ENCODE peak calls at places on chromosomes 7 and 10, in ten cellular contexts. T, O, F, N, X, A, Z, L, C and M are unnamed samples.

GRCh38 chr10:44386546-44387052 is 1.7 kb upstream of the CXCL12 start:
- DNase-seq in C (no peak), O (peak; percentile 70), N (no peak), Z (peak; percentile 88), L (peak; percentile 67), F (peak; percentile 68), A (peak; percentile 61), T (peak; percentile 77), X (peak; percentile 79), M (no peak)

GRCh38 chr7:92834661-92835139 is 1.7 kb downstream of the CDK6 start:
- DNase-seq in C (no peak), L (no peak), T (peak; percentile 71), Z (peak; percentile 44), O (no peak), N (no peak), X (peak; percentile 20), A (no peak), F (peak; percentile 25), M (no peak)

GRCh38 chr7:6123843-6124242 is 92.7 kb downstream of the ANKRD61 start:
- DNase-seq in Z (no peak), A (no peak), F (no peak), C (no peak), X (no peak), N (no peak), O (no peak), L (no peak), T (no peak), M (no peak)

GRCh38 chr7:96388620-96389383 is 66.9 kb upstream of the SLC25A13 start:
- DNase-seq in L (peak; percentile 73), T (no peak), A (peak; percentile 87), X (no peak), N (peak; percentile 39), O (peak; percentile 77), Z (peak; percentile 49), C (peak; percentile 20), F (no peak), M (no peak)

GRCh38 chr10:78907458-78908211 is 161.1 kb upstream of the ZMIZ1 start:
- DNase-seq in C (no peak), X (no peak), Z (no peak), N (no peak), F (no peak), A (no peak), T (peak; percentile 34), O (no peak), L (no peak), M (no peak)

GRCh38 chr10:50416181-50416824 is 165.0 kb upstream of the ASAH2 start:
- DNase-seq in C (no peak), X (no peak), A (no peak), N (no peak), T (no peak), Z (no peak), L (peak; percentile 31), F (no peak), O (peak; percentile 32), M (no peak)

GRCh38 chr7:91082854-91083495 is 181.3 kb upstream of the FZD1 start:
- DNase-seq in N (no peak), C (no peak), L (peak; percentile 49), X (no peak), O (peak; percentile 76), T (no peak), A (peak; percentile 48), Z (peak; percentile 22), F (no peak), M (no peak)

GRCh38 chr7:43302211-43302711 is 189.8 kb downstream of the HECW1 start:
- DNase-seq in Z (peak; percentile 75), X (no peak), N (no peak), A (peak; percentile 86), O (no peak), L (peak; percentile 18), C (peak; percentile 68), T (no peak), F (no peak), M (peak; percentile 78)

GRCh38 chr10:22427101-22427500 is 81.8 kb downstream of the SPAG6 start:
- DNase-seq in X (no peak), F (no peak), T (no peak), C (no peak), N (no peak), Z (peak; percentile 24), L (peak; percentile 43), O (peak; percentile 69), A (peak; percentile 81), M (peak; percentile 59)

GRCh38 chr7:55360486-55360885 is 4.7 kb upstream of the LANCL2 start:
- DNase-seq in Z (no peak), O (peak; percentile 11), L (no peak), F (no peak), A (peak; percentile 17), X (no peak), C (no peak), N (no peak), T (no peak), M (no peak)

GRCh38 chr10:6498771-6499170 is 81.3 kb downstream of the PRKCQ start:
- DNase-seq in L (no peak), T (no peak), Z (no peak), A (no peak), O (no peak), N (no peak), C (no peak), X (no peak), F (peak; percentile 7), M (no peak)

GRCh38 chr10:96267234-96267705 is 4.1 kb downstream of the BLNK start:
- DNase-seq in X (no peak), T (no peak), F (no peak), O (no peak), L (no peak), C (no peak), Z (peak; percentile 44), A (no peak), N (no peak), M (no peak)
- H3K4me3 ChIP-seq in X (no peak overlapping the region), T (no peak overlapping the region), F (no peak overlapping the region), O (no peak overlapping the region), L (no peak overlapping the region), C (no peak overlapping the region), Z (no peak overlapping the region), A (no peak overlapping the region), N (no peak overlapping the region), M (no peak overlapping the region)

GRCh38 chr10:103666751-103667150 is 173.2 kb downstream of the NEURL1 start:
- DNase-seq in C (no peak), Z (no peak), X (no peak), A (no peak), L (no peak), T (no peak), N (no peak), F (no peak), O (no peak), M (no peak)

GRCh38 chr10:103665439-103665838 is 171.9 kb downstream of the NEURL1 start:
- DNase-seq in O (no peak), F (no peak), N (no peak), T (no peak), A (peak; percentile 39), L (no peak), X (peak; percentile 65), Z (no peak), C (no peak), M (no peak)

GRCh38 chr10:103663802-103664201 is 170.3 kb downstream of the NEURL1 start:
- DNase-seq in C (no peak), L (peak; percentile 29), Z (no peak), X (peak; percentile 63), N (no peak), F (peak; percentile 54), A (no peak), T (peak; percentile 72), O (no peak), M (no peak)

GRCh38 chr10:103667390-103667789 is 173.9 kb downstream of the NEURL1 start:
- DNase-seq in A (peak; percentile 30), C (no peak), Z (no peak), O (peak; percentile 60), T (no peak), X (no peak), N (no peak), L (no peak), F (peak; percentile 22), M (no peak)

DNA sequence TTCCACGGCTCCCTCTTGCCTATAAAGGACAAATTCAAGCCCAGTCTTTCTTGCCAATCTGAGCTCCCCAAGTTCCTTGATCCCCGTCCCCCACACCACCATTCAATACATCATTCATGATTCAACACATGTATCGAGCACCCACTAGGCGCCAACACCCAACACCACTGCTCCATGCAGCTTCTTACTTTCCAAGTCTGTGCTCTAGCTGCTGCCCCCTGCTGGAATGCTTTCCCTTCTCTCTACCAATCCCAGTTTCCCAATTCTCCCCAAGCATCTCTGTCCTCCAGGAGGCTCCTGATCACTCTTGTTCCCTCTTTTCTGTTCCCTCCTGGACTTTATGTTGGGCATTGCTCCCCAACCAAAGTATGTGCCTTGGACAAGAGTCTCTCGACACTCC is 172.6 kb downstream of the NEURL1 start:
- DNase-seq in T (no peak), A (peak; percentile 20), C (no peak), L (peak; percentile 40), X (no peak), O (peak; percentile 60), N (no peak), F (peak; percentile 31), Z (no peak), M (no peak)
- TF ChIP-seq CTCF in T (peak; percentile 38), A (peak; percentile 57), C (peak; percentile 67), L (peak; percentile 64), X (peak; percentile 53), O (peak; percentile 59), N (peak; percentile 54), F (peak; percentile 20), Z (peak; percentile 36), M (peak; percentile 46)

DNA sequence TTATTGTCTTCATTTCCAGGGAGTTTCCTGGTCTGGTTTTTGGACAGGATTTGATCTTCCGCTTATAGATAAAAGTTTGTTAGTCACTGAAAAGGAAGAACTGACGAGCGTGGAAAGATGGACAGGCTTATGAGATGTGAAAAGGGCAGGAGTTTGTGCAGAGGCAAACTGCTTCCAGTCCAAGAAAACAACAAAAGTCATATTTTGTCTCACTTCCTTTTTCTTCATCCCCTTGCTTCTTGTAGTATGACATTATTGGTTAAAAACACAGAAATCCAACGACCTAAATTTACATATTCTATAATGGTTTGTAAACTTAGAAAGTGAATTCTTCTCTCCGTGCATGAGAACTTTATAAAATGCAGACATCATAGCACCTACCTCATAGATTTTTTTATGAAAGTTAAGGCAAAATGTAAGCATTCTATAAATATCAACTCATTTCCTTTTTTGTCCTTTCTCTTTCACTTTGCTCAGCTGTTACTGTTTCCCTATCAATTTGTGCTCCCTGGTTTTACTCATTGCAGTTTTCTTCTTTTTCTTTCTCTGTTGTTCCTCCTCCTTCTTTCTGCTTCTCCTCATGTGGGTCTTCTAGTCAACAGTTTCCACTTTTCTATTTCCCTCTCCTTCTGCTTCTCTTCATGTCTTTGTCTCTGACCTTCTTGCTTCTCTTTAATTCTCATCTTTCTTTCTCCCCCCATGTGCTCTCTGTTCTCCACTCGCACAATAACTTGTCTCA is 370.2 kb downstream of the ARL4A start:
- DNase-seq in X (no peak), L (no peak), C (no peak), F (no peak), T (no peak), O (no peak), Z (no peak), N (no peak), A (no peak), M (no peak)
- H3K4me3 ChIP-seq in X (peak overlapping the region; percentile 35), L (no peak overlapping the region), C (no peak overlapping the region), F (no peak overlapping the region), T (peak overlapping the region; percentile 11), O (no peak overlapping the region), Z (no peak overlapping the region), N (no peak overlapping the region), A (no peak overlapping the region), M (no peak overlapping the region)

GRCh38 chr7:76393116-76394031 is 16.1 kb downstream of the SSC4D start:
- DNase-seq in F (peak; percentile 96), X (peak; percentile 96), Z (peak; percentile 97), C (peak; percentile 72), A (peak; percentile 72), T (peak; percentile 98), O (peak; percentile 83), N (peak; percentile 57), L (peak; percentile 83), M (peak; percentile 48)
- TF ChIP-seq CTCF in F (no peak), X (no peak), Z (no peak), C (no peak), A (no peak), T (no peak), O (no peak), N (no peak), L (peak; percentile 7), M (no peak)

GRCh38 chr7:73340514-73340913 is 12.6 kb downstream of the FKBP6 start:
- DNase-seq in X (no peak), A (no peak), C (no peak), O (no peak), T (no peak), N (no peak), Z (no peak), F (no peak), L (no peak), M (no peak)
- H3K4me3 ChIP-seq in X (no peak overlapping the region), A (no peak overlapping the region), C (no peak overlapping the region), O (no peak overlapping the region), T (no peak overlapping the region), N (no peak overlapping the region), Z (no peak overlapping the region), F (no peak overlapping the region), L (no peak overlapping the region), M (no peak overlapping the region)